ENCODE peak calls at places on chromosome 18, in six cellular contexts. M is activated CD4-positive, alpha-beta T cell treated with anti-CD3 and anti-CD28 coated beads, Interleukin-2, amount 50 U/mL, for 1 hour; V is A172; P is astrocyte of the spinal cord; K is neural crest cell; A is endodermal cell. D is an unnamed sample.

GRCh38 chr18:8391068-8391467 is 218.2 kb upstream of the RAB12 start:
- DNase-seq in M (no peak), V (peak), P (no peak), K (no peak), A (no peak), D (peak)

GRCh38 chr18:31774960-31775359 is 14.3 kb upstream of the SLC25A52 start:
- DNase-seq in M (no peak), V (no peak), P (no peak), K (no peak), A (no peak), D (no peak)

GRCh38 chr18:48917579-48918101 is 33.1 kb downstream of the SMAD7 start:
- DNase-seq in M (no peak), V (no peak), P (no peak), K (no peak), A (peak), D (no peak)

GRCh38 chr18:21808185-21808584 is 67.6 kb downstream of the MIB1 start:
- DNase-seq in M (no peak), V (no peak), P (no peak), K (no peak), A (no peak), D (no peak)

GRCh38 chr18:76903386-76903785 is 81.0 kb downstream of the ZNF236 start:
- DNase-seq in M (no peak), V (no peak), P (no peak), K (no peak), A (no peak), D (no peak)

GRCh38 chr18:72840109-72840508 is 27.7 kb downstream of the NETO1 start:
- DNase-seq in M (no peak), V (no peak), P (no peak), K (no peak), A (no peak), D (no peak)

GRCh38 chr18:74760436-74760835 is 162.8 kb downstream of the ZNF407 start:
- DNase-seq in M (no peak), V (no peak), P (no peak), K (no peak), A (no peak), D (no peak)

GRCh38 chr18:38847326-38847725 is 1281.7 kb upstream of the CELF4 start:
- DNase-seq in M (no peak), V (no peak), P (no peak), K (no peak), A (no peak), D (no peak)

GRCh38 chr18:40096675-40097074 is 1858.4 kb upstream of the PIK3C3 start:
- DNase-seq in M (no peak), V (no peak), P (no peak), K (no peak), A (no peak), D (peak)

GRCh38 chr18:11909597-11910026 is 1.5 kb upstream of the MPPE1 start:
- DNase-seq in M (no peak), V (no peak), P (peak), K (no peak), A (no peak), D (peak)

GRCh38 chr18:28584726-28585125 is 407.8 kb upstream of the CDH2 start:
- DNase-seq in M (no peak), V (peak), P (peak), K (no peak), A (peak), D (peak)

GRCh38 chr18:58569490-58569911 is 59.4 kb downstream of the ALPK2 start:
- DNase-seq in M (no peak), V (no peak), P (no peak), K (no peak), A (no peak), D (no peak)

GRCh38 chr18:63443820-63444219 is 21.5 kb upstream of the VPS4B start:
- DNase-seq in M (no peak), V (no peak), P (no peak), K (no peak), A (no peak), D (no peak)

GRCh38 chr18:29313312-29313711 is 1136.4 kb upstream of the CDH2 start:
- DNase-seq in M (no peak), V (no peak), P (no peak), K (no peak), A (no peak), D (no peak)

GRCh38 chr18:44848931-44849330 is 168.2 kb downstream of the SETBP1 start:
- DNase-seq in M (no peak), V (no peak), P (no peak), K (no peak), A (no peak), D (no peak)

GRCh38 chr18:35861367-35862114 is 110.9 kb upstream of the RMP24 start:
- DNase-seq in M (no peak), V (peak), P (peak), K (no peak), A (peak), D (peak)

GRCh38 chr18:9069482-9070059 is 32.9 kb upstream of the NDUFV2 start:
- DNase-seq in M (no peak), V (no peak), P (no peak), K (no peak), A (no peak), D (no peak)

GRCh38 chr18:21933931-21934765 is 193.6 kb downstream of the MIB1 start:
- DNase-seq in M (no peak), V (no peak), P (no peak), K (no peak), A (peak), D (no peak)

GRCh38 chr18:44844486-44844885 is 163.8 kb downstream of the SETBP1 start:
- DNase-seq in M (no peak), V (no peak), P (no peak), K (no peak), A (no peak), D (no peak)

GRCh38 chr18:48942554-48943261 is 8.1 kb downstream of the SMAD7 start:
- DNase-seq in M (no peak), V (peak), P (peak), K (no peak), A (no peak), D (peak)

GRCh38 chr18:13606589-13607254 is 119.6 kb downstream of the FAM210A start:
- DNase-seq in M (no peak), V (no peak), P (no peak), K (no peak), A (no peak), D (no peak)

D was measured in iris pigment epithelial cell.